ENCODE peak calls at places on chromosomes 5 and 9, in nine cellular contexts. P, T, G, S, K, Z, D, X and W are unnamed samples. For H3K4me1, the result is how much of the 10 kb centered on the place peaks cover.

GRCh38 chr5:179186801-179187200 is 126.6 kb downstream of the ZNF354C start:
- DNase-seq in D (no peak), K (no peak), G (no peak), Z (no peak), T (no peak), X (no peak), P (no peak), S (no peak), W (peak)

GRCh38 chr5:123351315-123351714 is 71.9 kb downstream of the CEP120 start:
- DNase-seq in P (no peak), Z (peak), D (no peak), T (no peak), S (no peak), G (no peak), K (no peak), X (no peak), W (no peak)

GRCh38 chr5:148913985-148914421 is 87.6 kb downstream of the ADRB2 start:
- DNase-seq in P (no peak), K (no peak), T (peak), S (peak), X (peak), G (no peak), D (no peak), Z (peak), W (no peak)

GRCh38 chr5:108315829-108316228 is 66.1 kb downstream of the FBXL17 start:
- DNase-seq in D (no peak), Z (no peak), S (no peak), G (no peak), K (no peak), X (peak), T (peak), P (no peak), W (no peak)

GRCh38 chr9:95506692-95507455 is 9.9 kb downstream of the PTCH1 start:
- DNase-seq in K (peak), G (peak), Z (peak), T (peak), D (peak), X (peak), P (peak), S (peak), W (peak)

GRCh38 chr5:170517411-170517810 is 13.6 kb downstream of the KCNIP1 start:
- DNase-seq in D (no peak), Z (no peak), S (no peak), P (no peak), K (no peak), G (no peak), X (no peak), T (no peak), W (no peak)

GRCh38 chr5:147735621-147736125 is 46.9 kb downstream of the JAKMIP2 start:
- DNase-seq in K (no peak), X (no peak), P (no peak), T (no peak), D (no peak), Z (no peak), S (peak), G (no peak), W (no peak)

GRCh38 chr9:137955586-137955985 is 78.0 kb downstream of the CACNA1B start:
- DNase-seq in D (no peak), K (no peak), T (no peak), G (no peak), P (no peak), Z (no peak), X (no peak), S (no peak), W (no peak)

GRCh38 chr9:13885258-13885657 is 428.7 kb downstream of the NFIB start:
- DNase-seq in K (no peak), Z (no peak), D (no peak), T (no peak), P (no peak), G (no peak), S (no peak), X (no peak), W (no peak)

GRCh38 chr5:128143911-128144310 is 60.3 kb downstream of the SLC12A2 start:
- DNase-seq in X (no peak), G (no peak), D (no peak), S (no peak), T (no peak), Z (no peak), K (no peak), P (no peak), W (no peak)

GRCh38 chr5:1723476-1723875 is 76.2 kb downstream of the MRPL36 start:
- DNase-seq in K (no peak), X (no peak), S (no peak), G (no peak), Z (no peak), P (no peak), T (no peak), D (no peak), W (no peak)

GRCh38 chr9:121498487-121499176 is 1.0 kb downstream of the GGTA1 start:
- DNase-seq in Z (peak), K (peak), S (no peak), P (no peak), T (peak), X (peak), D (peak), G (peak), W (peak)

GRCh38 chr9:128150594-128151342 is 1.5 kb downstream of the LCN2 start:
- DNase-seq in G (peak), S (peak), Z (no peak), X (peak), K (no peak), P (peak), D (no peak), T (no peak), W (peak)

GRCh38 chr9:92746567-92747458 is 17.8 kb downstream of the BICD2 start:
- DNase-seq in G (no peak), K (no peak), Z (no peak), D (no peak), S (no peak), X (no peak), P (no peak), T (peak), W (no peak)

GRCh38 chr9:21465859-21466518 is 16.1 kb downstream of the IFNE start:
- DNase-seq in G (no peak), S (peak), X (peak), P (peak), T (peak), K (no peak), D (no peak), Z (peak), W (no peak)

GRCh38 chr5:134784946-134785620 is 26.5 kb downstream of the DDX46 start:
- DNase-seq in K (no peak), Z (no peak), S (no peak), G (no peak), D (no peak), T (peak), P (no peak), X (no peak), W (no peak)

GRCh38 chr9:131773911-131774379 is 34.1 kb upstream of the RAPGEF1 start:
- DNase-seq in K (no peak), S (peak), P (peak), G (no peak), Z (peak), T (peak), D (peak), X (peak), W (no peak)

GRCh38 chr5:91407204-91407603 is 24.1 kb upstream of the ARRDC3 start:
- DNase-seq in X (no peak), D (no peak), G (no peak), Z (no peak), P (no peak), T (no peak), S (no peak), K (no peak), W (no peak)

GRCh38 chr5:14168139-14168792 is 25.1 kb downstream of the TRIO start:
- DNase-seq in S (no peak), G (no peak), K (no peak), P (no peak), Z (no peak), D (no peak), X (no peak), T (peak), W (no peak)

GRCh38 chr9:126334626-126335621 is 8.3 kb downstream of the MVB12B start:
- DNase-seq in P (no peak), S (no peak), T (no peak), X (peak), Z (no peak), D (no peak), K (no peak), G (no peak), W (no peak)

GRCh38 chr9:87069690-87070089 is 122.4 kb upstream of the GAS1 start:
- DNase-seq in X (no peak), K (no peak), S (no peak), P (no peak), Z (peak), D (no peak), T (peak), G (no peak), W (no peak)

GRCh38 chr5:7394889-7395431 is 978 bp upstream of the ADCY2 start:
- DNase-seq in P (no peak), X (no peak), D (no peak), K (peak), S (no peak), G (peak), T (no peak), Z (no peak), W (no peak)

GRCh38 chr5:134142806-134143205 is 28.3 kb downstream of the TCF7 start:
- DNase-seq in Z (no peak), G (no peak), K (no peak), T (no peak), S (no peak), X (no peak), D (peak), P (no peak), W (peak)

GRCh38 chr9:130642926-130643325 is 21.5 kb upstream of the PRDM12 start:
- DNase-seq in D (no peak), S (no peak), Z (no peak), G (no peak), K (no peak), T (no peak), P (no peak), X (no peak), W (peak)

GRCh38 chr9:27523141-27523540 is 949 bp upstream of the IFNK start:
- DNase-seq in S (no peak), Z (no peak), D (no peak), K (no peak), T (no peak), P (no peak), G (no peak), X (no peak), W (no peak)

GRCh38 chr5:64074533-64074932 is 91.1 kb upstream of the RNF180 start:
- DNase-seq in S (peak), Z (peak), K (no peak), X (peak), T (peak), D (no peak), G (no peak), P (peak), W (no peak)

GRCh38 chr9:94729199-94729598 is 2.7 kb downstream of the AOPEP start:
- DNase-seq in D (no peak), T (no peak), S (no peak), P (no peak), K (no peak), X (peak), G (no peak), Z (no peak), W (no peak)

DNA sequence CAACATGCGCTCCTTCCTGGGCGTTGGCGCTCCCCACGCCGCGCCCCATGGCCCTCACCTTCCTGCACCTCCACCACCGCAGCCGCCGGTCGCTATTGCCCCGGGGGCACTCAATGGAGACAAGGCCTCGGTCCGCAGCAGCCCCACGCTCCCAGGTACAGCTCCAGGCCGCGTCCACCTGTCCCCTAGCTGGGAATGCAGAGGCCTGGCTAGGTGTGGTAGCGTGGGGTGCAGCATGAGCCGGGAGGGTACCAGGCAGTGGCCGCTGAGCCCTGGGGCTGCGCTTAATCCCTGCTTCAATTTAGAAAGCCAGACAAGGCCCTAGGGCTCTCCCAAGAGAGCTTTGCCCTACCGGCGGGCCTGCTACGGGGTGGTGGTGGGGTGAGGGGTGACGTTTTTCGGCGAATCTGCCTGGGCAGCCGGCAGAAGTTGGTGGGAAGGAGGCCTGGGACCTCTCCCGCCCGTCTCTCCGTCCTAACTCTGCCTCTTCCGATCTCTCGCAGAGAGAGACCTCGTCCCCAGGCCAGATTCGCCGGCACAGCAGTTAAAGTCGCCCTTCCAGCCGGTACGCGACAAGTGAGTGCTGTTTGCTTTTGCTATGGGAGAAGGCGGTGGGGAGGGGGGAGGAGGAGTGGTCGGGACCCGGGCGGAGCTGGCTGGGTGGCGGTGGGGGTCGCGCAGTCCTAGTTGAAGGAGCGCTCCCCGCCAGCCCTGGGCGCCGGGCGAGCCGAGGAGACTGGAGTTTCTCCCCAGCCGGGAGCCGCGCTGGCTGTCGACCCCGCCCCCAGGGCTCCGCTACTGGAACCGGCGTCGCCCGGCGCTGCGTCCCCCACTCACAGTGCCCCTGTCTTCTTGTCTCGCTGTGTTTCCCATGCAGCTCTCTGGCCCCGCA is 4.7 kb downstream of the IRX1 start:
- DNase-seq in X (no peak), T (peak), P (no peak), Z (no peak), K (no peak), S (no peak), G (peak), D (no peak), W (no peak)
- H3K4me3 ChIP-seq in X (no peak), T (peak), P (no peak), Z (no peak), K (no peak), S (no peak), G (no peak), D (no peak), W (no peak)

GRCh38 chr5:139306628-139307379 is 13.3 kb downstream of the MATR3 start:
- DNase-seq in X (no peak), D (no peak), S (no peak), Z (no peak), G (no peak), K (no peak), T (no peak), P (no peak), W (no peak)

GRCh38 chr5:139308797-139309196 is 15.3 kb downstream of the MATR3 start:
- DNase-seq in D (no peak), S (no peak), X (no peak), Z (no peak), T (no peak), P (no peak), G (no peak), K (no peak), W (no peak)

GRCh38 chr5:139301766-139302499 is 8.4 kb downstream of the MATR3 start:
- DNase-seq in S (no peak), P (no peak), G (no peak), T (peak), X (no peak), K (no peak), Z (no peak), D (no peak), W (no peak)

GRCh38 chr5:139304391-139305324 is 11.1 kb downstream of the MATR3 start:
- DNase-seq in P (no peak), T (no peak), S (no peak), Z (no peak), X (no peak), K (no peak), D (no peak), G (no peak), W (no peak)

GRCh38 chr5:139306197-139306596 is 12.7 kb downstream of the MATR3 start:
- DNase-seq in T (no peak), X (no peak), S (peak), P (no peak), K (no peak), D (no peak), Z (no peak), G (no peak), W (no peak)
- H3K4me1 ChIP-seq in T (half or more), X (half or more), S (under half), P (half or more), K (half or more), D (half or more), Z (under half), G (half or more), W (under half)

DNA sequence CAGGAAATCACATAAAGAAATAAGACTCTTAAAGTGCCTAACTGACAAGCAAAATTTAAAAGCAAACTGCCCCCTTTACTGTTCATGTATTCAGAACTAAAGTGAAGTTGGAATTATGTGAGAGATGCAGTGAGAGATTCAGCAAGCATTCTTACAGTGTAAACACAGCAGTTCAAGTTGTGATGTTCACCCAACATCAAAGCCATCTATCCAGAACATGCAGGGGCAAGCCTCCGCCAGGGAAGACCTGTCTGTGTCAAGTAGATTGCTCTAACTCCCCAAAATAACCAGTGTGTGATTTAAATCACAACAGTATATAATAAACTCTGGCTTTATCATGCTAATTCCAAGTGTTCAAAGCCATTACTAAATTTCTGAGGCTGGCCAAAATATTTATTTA is 233.3 kb downstream of the BNC2 start:
- DNase-seq in D (no peak), X (peak), P (no peak), G (no peak), S (no peak), K (no peak), Z (no peak), T (no peak), W (no peak)
- H3K27ac ChIP-seq in D (no peak), X (peak), P (no peak), G (no peak), S (no peak), K (no peak), Z (no peak), T (no peak), W (no peak)

GRCh38 chr5:151148583-151148982 is 9.0 kb downstream of the ANXA6 start:
- DNase-seq in G (no peak), T (no peak), D (no peak), K (no peak), X (no peak), P (no peak), S (no peak), Z (no peak), W (no peak)

GRCh38 chr5:151151263-151151660 is 6.3 kb downstream of the ANXA6 start:
- DNase-seq in X (no peak), S (no peak), Z (no peak), T (no peak), D (no peak), K (no peak), G (no peak), P (peak), W (no peak)

GRCh38 chr5:151151793-151152192 is 5.8 kb downstream of the ANXA6 start:
- DNase-seq in G (no peak), P (peak), Z (peak), K (no peak), T (peak), X (no peak), D (peak), S (no peak), W (peak)

GRCh38 chr5:151153300-151153699 is 4.3 kb downstream of the ANXA6 start:
- DNase-seq in X (no peak), T (no peak), D (no peak), G (no peak), P (peak), Z (no peak), K (no peak), S (no peak), W (no peak)

DNA sequence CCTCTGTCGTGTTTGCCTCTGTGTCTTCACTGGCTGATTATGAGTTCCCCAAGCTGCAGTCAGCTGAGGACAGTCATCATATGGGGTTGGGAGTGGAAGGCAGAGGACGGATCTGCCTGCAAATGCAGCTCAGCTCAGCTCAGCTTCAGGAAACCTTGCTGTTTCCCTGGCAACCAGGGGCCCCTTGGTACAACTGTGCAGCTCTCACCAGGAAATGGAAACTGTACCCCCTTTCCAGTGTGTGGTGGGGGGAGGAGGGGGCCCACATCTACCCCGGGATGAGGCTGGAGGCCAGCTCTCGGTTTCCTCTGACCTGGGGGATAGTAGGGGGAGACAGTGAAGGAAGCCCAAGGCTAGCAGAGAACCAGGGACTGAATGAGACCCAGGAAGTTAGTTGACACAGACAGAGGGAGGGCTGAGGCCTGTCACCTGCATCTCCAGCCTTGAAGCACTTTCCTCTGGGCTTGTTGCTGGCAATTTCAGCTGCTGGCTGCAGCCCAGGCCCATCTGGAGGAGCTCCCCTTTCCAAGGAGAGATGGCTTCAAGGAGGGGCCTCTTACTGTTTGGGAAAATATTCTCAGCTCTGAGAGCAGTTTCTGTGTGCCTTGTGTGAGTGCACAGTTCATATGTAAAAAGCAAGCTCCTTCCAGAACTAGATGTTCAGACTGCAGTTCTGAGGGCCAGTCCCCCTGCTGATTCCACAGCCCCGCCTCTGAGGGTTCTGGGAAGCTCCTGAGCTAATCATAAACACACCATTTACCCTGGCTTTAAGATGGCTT is 6.9 kb downstream of the ANXA6 start:
- DNase-seq in P (peak), Z (peak), D (peak), S (peak), X (no peak), T (peak), G (no peak), K (no peak), W (peak)
- H3K4me3 ChIP-seq in P (peak), Z (peak), D (no peak), S (peak), X (no peak), T (no peak), G (no peak), K (no peak), W (no peak)

GRCh38 chr9:33468215-33468730 is 5.5 kb downstream of the NOL6 start:
- DNase-seq in K (no peak), X (no peak), S (no peak), P (peak), D (no peak), G (peak), Z (no peak), T (no peak), W (peak)
- H3K4me1 ChIP-seq in K (under half), X (under half), S (under half), P (under half), D (under half), G (under half), Z (under half), T (under half), W (under half)